ENCODE peak calls at places on chromosomes 11 and 22, in nine cellular contexts. B, Q, F, X, S, C, E, J and D are unnamed samples. For H3K4me1, the result is how much of the 10 kb centered on the place peaks cover.

GRCh38 chr11:111357150-111358037 is 21.7 kb downstream of the POU2AF1 start:
- DNase-seq in B (no peak), Q (no peak), F (no peak), X (no peak), S (no peak), C (no peak), E (no peak), J (no peak), D (no peak)

GRCh38 chr11:133228406-133229330 is 303.6 kb downstream of the OPCML start:
- DNase-seq in B (no peak), Q (no peak), F (no peak), X (peak), S (no peak), C (no peak), E (no peak), J (peak), D (no peak)

GRCh38 chr22:22061085-22062077 is 78.8 kb upstream of the TOP3B start:
- DNase-seq in B (peak), Q (peak), F (peak), X (peak), S (peak), C (no peak), E (no peak), J (no peak), D (no peak)

GRCh38 chr22:22810018-22810427 is 77.6 kb upstream of the IGLL5 start:
- DNase-seq in B (peak), Q (peak), F (peak), X (peak), S (no peak), C (peak), E (peak), J (peak), D (no peak)

GRCh38 chr11:6992457-6993431 is 27.4 kb downstream of the ZNF214 start:
- DNase-seq in B (no peak), Q (peak), F (no peak), X (no peak), S (peak), C (no peak), E (no peak), J (no peak), D (no peak)

GRCh38 chr11:126477526-126478275 is 122.2 kb downstream of the ST3GAL4 start:
- DNase-seq in B (no peak), Q (no peak), F (peak), X (no peak), S (no peak), C (no peak), E (no peak), J (no peak), D (no peak)

GRCh38 chr11:32233928-32234327 is 143.1 kb downstream of the RCN1 start:
- DNase-seq in B (no peak), Q (no peak), F (no peak), X (no peak), S (no peak), C (no peak), E (no peak), J (no peak), D (no peak)

GRCh38 chr11:120142072-120142423 is 4.1 kb upstream of the TRIM29 start:
- DNase-seq in B (no peak), Q (no peak), F (no peak), X (peak), S (no peak), C (no peak), E (no peak), J (no peak), D (no peak)

GRCh38 chr11:15828241-15828903 is 528.0 kb downstream of the SOX6 start:
- DNase-seq in B (no peak), Q (no peak), F (no peak), X (no peak), S (no peak), C (no peak), E (no peak), J (no peak), D (no peak)

GRCh38 chr11:128694618-128695481 is 978 bp downstream of the FLI1 start:
- DNase-seq in B (no peak), Q (no peak), F (no peak), X (no peak), S (no peak), C (no peak), E (no peak), J (peak), D (no peak)

GRCh38 chr22:19875061-19875530 is 20.4 kb upstream of the GNB1L start:
- DNase-seq in B (no peak), Q (no peak), F (no peak), X (peak), S (peak), C (no peak), E (peak), J (no peak), D (no peak)

GRCh38 chr22:26658161-26658560 is 773 bp downstream of the MIAT start:
- DNase-seq in B (no peak), Q (no peak), F (no peak), X (no peak), S (no peak), C (no peak), E (no peak), J (no peak), D (no peak)

GRCh38 chr11:3159296-3160190 is 5.6 kb downstream of the OSBPL5 start:
- DNase-seq in B (peak), Q (no peak), F (no peak), X (peak), S (peak), C (no peak), E (no peak), J (peak), D (no peak)

GRCh38 chr11:113001709-113002108 is 40.5 kb downstream of the NCAM1 start:
- DNase-seq in B (no peak), Q (no peak), F (no peak), X (no peak), S (peak), C (no peak), E (no peak), J (no peak), D (no peak)

GRCh38 chr22:27135582-27135981 is 478.2 kb downstream of the MIAT start:
- DNase-seq in B (no peak), Q (peak), F (no peak), X (no peak), S (no peak), C (no peak), E (no peak), J (no peak), D (no peak)

GRCh38 chr11:122746050-122746478 is 90.5 kb downstream of the UBASH3B start:
- DNase-seq in B (no peak), Q (no peak), F (no peak), X (no peak), S (no peak), C (peak), E (no peak), J (no peak), D (no peak)
- H3K4me3 ChIP-seq in B (no peak), Q (no peak), F (no peak), X (no peak), S (no peak), C (no peak), E (peak), J (no peak), D (no peak)

GRCh38 chr11:114082767-114083181 is 23.3 kb downstream of the ZBTB16 start:
- DNase-seq in B (peak), Q (no peak), F (peak), X (peak), S (no peak), C (no peak), E (no peak), J (peak), D (no peak)
- H3K4me1 ChIP-seq in B (half or more), Q (under half), F (under half), X (half or more), S (under half), C (under half), E (under half), J (half or more), D (half or more)

GRCh38 chr11:65585396-65586246 is 9.8 kb downstream of the EHBP1L1 start:
- DNase-seq in B (no peak), Q (no peak), F (no peak), X (no peak), S (no peak), C (no peak), E (no peak), J (no peak), D (no peak)
- H3K4me3 ChIP-seq in B (no peak), Q (no peak), F (no peak), X (no peak), S (no peak), C (no peak), E (no peak), J (no peak), D (no peak)

GRCh38 chr11:64312947-64313346 is 4.4 kb downstream of the TRMT112 start:
- DNase-seq in B (no peak), Q (no peak), F (no peak), X (no peak), S (no peak), C (no peak), E (no peak), J (no peak), D (no peak)

GRCh38 chr11:64314805-64315561 is 2.4 kb downstream of the TRMT112 start:
- DNase-seq in B (no peak), Q (no peak), F (no peak), X (no peak), S (no peak), C (no peak), E (no peak), J (no peak), D (no peak)

GRCh38 chr11:64317325-64317960 is at the start of gene TRMT112:
- DNase-seq in B (peak), Q (peak), F (peak), X (peak), S (peak), C (peak), E (peak), J (peak), D (peak)

GRCh38 chr11:64314146-64314804 is 3.1 kb downstream of the TRMT112 start:
- DNase-seq in B (no peak), Q (no peak), F (peak), X (no peak), S (no peak), C (no peak), E (no peak), J (no peak), D (no peak)

DNA sequence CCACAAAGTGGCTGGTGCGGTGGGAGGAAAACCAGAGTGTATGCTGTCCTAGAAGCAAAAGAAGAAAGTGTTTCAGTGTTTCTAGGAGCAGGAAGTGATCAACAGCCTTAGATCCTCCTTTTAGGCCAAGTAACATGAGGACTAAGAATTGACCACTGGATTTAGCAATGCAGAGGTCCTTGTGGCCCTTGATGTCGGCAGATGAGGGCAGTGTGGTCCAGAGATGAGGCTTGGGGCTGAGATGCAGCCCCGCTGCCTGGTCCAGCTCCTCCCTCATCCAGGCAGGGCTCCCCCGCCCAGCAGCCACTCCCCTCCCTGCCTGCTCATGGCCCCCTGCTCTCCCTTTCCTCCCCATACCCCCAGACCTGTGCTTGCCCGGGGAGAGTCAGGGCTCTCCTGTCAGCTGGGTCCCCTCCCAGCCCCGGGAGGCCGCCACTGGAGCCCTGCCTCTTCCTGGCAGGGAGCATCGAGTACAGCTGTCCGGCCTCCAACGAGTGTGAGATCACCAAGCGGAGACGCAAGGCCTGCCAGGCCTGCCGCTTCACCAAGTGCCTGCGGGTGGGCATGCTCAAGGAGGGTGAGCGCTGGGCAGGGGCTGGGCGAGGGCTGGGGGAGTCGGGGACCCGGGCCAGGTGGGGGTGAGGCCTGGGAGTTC is 3.7 kb downstream of the TRMT112 start:
- DNase-seq in B (peak), Q (no peak), F (no peak), X (no peak), S (no peak), C (no peak), E (no peak), J (no peak), D (no peak)
- H3K4me1 ChIP-seq in B (half or more), Q (under half), F (half or more), X (under half), S (under half), C (under half), E (under half), J (under half), D (under half)

DNA sequence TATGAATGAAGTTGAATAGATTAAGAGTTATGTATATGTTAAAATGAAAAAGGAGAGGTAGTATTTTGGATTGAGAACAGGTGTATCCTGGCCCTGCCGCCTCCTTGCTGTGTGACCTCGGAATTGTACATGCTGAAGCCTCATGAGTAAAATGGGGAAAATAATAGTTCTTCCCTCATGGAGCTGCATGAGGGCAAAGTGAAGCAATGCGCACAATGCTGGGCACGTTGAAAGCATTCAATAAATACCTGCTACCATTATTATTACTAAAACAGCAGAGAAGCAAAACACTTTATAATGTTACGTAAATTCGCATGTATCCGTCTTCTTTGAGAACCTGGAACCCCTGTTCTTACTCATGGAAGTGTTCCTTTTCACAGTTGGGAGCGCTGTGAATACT is 5.7 kb downstream of the AMOTL1 start:
- DNase-seq in B (no peak), Q (no peak), F (no peak), X (no peak), S (no peak), C (no peak), E (no peak), J (no peak), D (no peak)
- H3K4me3 ChIP-seq in B (no peak), Q (no peak), F (no peak), X (no peak), S (no peak), C (no peak), E (no peak), J (no peak), D (no peak)

GRCh38 chr11:61509058-61510029 is 795 bp downstream of the LRRC10B start:
- DNase-seq in B (peak), Q (peak), F (peak), X (peak), S (no peak), C (peak), E (peak), J (peak), D (no peak)
- H3K4me1 ChIP-seq in B (under half), Q (under half), F (under half), X (under half), S (under half), C (under half), E (under half), J (under half), D (under half)

DNA sequence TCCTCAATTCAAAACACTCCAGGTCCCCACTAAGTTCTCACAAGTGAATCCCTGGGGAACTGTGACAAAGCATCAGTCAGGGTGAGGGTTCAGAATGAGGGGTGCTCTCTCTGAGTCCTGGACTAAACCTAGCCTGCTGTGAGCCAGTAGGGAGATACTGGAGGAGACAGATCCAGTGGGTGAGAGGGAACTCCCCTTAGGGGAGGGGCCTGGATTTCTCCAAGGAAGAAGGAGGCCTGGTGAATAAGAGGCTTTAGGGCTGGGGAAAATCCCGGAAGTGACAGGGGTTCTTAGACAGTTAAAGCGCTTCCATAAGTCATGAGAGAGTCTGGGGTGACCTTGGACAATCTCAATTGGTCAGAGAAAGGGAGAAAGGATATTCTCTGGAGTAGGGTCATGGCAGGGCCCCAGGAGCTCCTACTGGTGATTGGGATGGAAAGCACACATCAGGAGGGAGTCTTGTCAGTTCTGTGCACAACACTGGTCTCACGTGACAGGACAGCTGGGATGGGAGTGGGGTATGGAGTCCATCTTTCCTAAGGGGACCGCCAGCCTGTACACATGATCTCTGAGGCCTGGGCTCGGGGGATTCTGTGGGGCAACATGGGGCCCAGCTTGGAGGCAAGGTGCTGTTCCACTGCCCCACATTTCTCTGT is 1.5 kb downstream of the TBC1D10A start:
- DNase-seq in B (no peak), Q (peak), F (peak), X (peak), S (peak), C (no peak), E (no peak), J (no peak), D (peak)
- H3K4me3 ChIP-seq in B (peak), Q (peak), F (no peak), X (no peak), S (peak), C (peak), E (peak), J (peak), D (peak)

GRCh38 chr22:46094676-46095075 is 55.6 kb upstream of the PPARA start:
- DNase-seq in B (no peak), Q (no peak), F (no peak), X (no peak), S (no peak), C (no peak), E (no peak), J (no peak), D (no peak)
- H3K4me1 ChIP-seq in B (half or more), Q (under half), F (under half), X (half or more), S (under half), C (under half), E (under half), J (half or more), D (half or more)

GRCh38 chr22:46504586-46504985 is 32.8 kb downstream of the CELSR1 start:
- DNase-seq in B (no peak), Q (no peak), F (no peak), X (no peak), S (no peak), C (no peak), E (no peak), J (no peak), D (no peak)
- H3K4me3 ChIP-seq in B (no peak), Q (no peak), F (no peak), X (no peak), S (no peak), C (no peak), E (no peak), J (no peak), D (no peak)